ENCODE peak calls at places on chromosomes 13 and 19, in nine cellular contexts. One of them, this sample, is unnamed. For H3K36me3, the result is how much of the 10 kb centered on the place peaks cover.

GRCh38 chr19:54523403-54523802 is 20.8 kb downstream of the LAIR2 start:
- DNase-seq in SK-N-SH: no peak
- DNase-seq in WERI-Rb-1: no peak
- DNase-seq in heart left ventricle: no peak
- DNase-seq in body of pancreas: no peak
- DNase-seq in OCI-LY7: no peak
- DNase-seq in GM06990: peak
- DNase-seq in left ventricle myocardium inferior: no peak
- DNase-seq in brain microvascular endothelial cell: peak
- DNase-seq in this sample: no peak

GRCh38 chr19:39833464-39834286 is at the start of gene DYRK1B:
- DNase-seq in WERI-Rb-1: peak
- DNase-seq in SK-N-SH: peak
- DNase-seq in GM06990: peak
- DNase-seq in left ventricle myocardium inferior: peak
- DNase-seq in OCI-LY7: peak
- DNase-seq in brain microvascular endothelial cell: peak
- DNase-seq in body of pancreas: peak
- DNase-seq in heart left ventricle: peak
- DNase-seq in this sample: peak

GRCh38 chr13:104198811-104199210 is 1132.6 kb upstream of the SLC10A2 start:
- DNase-seq in GM06990: no peak
- DNase-seq in brain microvascular endothelial cell: no peak
- DNase-seq in body of pancreas: no peak
- DNase-seq in OCI-LY7: no peak
- DNase-seq in SK-N-SH: no peak
- DNase-seq in heart left ventricle: no peak
- DNase-seq in WERI-Rb-1: no peak
- DNase-seq in left ventricle myocardium inferior: no peak
- DNase-seq in this sample: no peak

GRCh38 chr13:43242040-43242439 is 218.7 kb downstream of the DNAJC15 start:
- DNase-seq in WERI-Rb-1: no peak
- DNase-seq in brain microvascular endothelial cell: no peak
- DNase-seq in heart left ventricle: no peak
- DNase-seq in SK-N-SH: no peak
- DNase-seq in OCI-LY7: no peak
- DNase-seq in body of pancreas: no peak
- DNase-seq in GM06990: no peak
- DNase-seq in left ventricle myocardium inferior: no peak
- DNase-seq in this sample: no peak

GRCh38 chr19:38851622-38852230 is 1.9 kb upstream of the HNRNPL start:
- DNase-seq in OCI-LY7: peak
- DNase-seq in left ventricle myocardium inferior: peak
- DNase-seq in heart left ventricle: peak
- DNase-seq in body of pancreas: peak
- DNase-seq in brain microvascular endothelial cell: peak
- DNase-seq in SK-N-SH: peak
- DNase-seq in GM06990: peak
- DNase-seq in WERI-Rb-1: peak
- DNase-seq in this sample: peak

GRCh38 chr19:18843960-18844359 is 12.2 kb downstream of the UPF1 start:
- DNase-seq in body of pancreas: no peak
- DNase-seq in heart left ventricle: no peak
- DNase-seq in OCI-LY7: no peak
- DNase-seq in left ventricle myocardium inferior: no peak
- DNase-seq in GM06990: no peak
- DNase-seq in WERI-Rb-1: no peak
- DNase-seq in SK-N-SH: no peak
- DNase-seq in brain microvascular endothelial cell: peak
- DNase-seq in this sample: no peak

GRCh38 chr13:92407858-92408257 is 818.7 kb upstream of the GPC6 start:
- DNase-seq in brain microvascular endothelial cell: no peak
- DNase-seq in WERI-Rb-1: no peak
- DNase-seq in SK-N-SH: no peak
- DNase-seq in OCI-LY7: no peak
- DNase-seq in body of pancreas: no peak
- DNase-seq in heart left ventricle: no peak
- DNase-seq in left ventricle myocardium inferior: no peak
- DNase-seq in GM06990: no peak
- DNase-seq in this sample: no peak

GRCh38 chr13:48489003-48489402 is 43.9 kb downstream of the RCBTB2 start:
- DNase-seq in SK-N-SH: no peak
- DNase-seq in brain microvascular endothelial cell: no peak
- DNase-seq in heart left ventricle: no peak
- DNase-seq in GM06990: no peak
- DNase-seq in OCI-LY7: peak
- DNase-seq in body of pancreas: no peak
- DNase-seq in WERI-Rb-1: no peak
- DNase-seq in left ventricle myocardium inferior: no peak
- DNase-seq in this sample: no peak

GRCh38 chr13:73984949-73985691 is 149.1 kb downstream of the KLF12 start:
- DNase-seq in SK-N-SH: no peak
- DNase-seq in heart left ventricle: no peak
- DNase-seq in GM06990: no peak
- DNase-seq in brain microvascular endothelial cell: no peak
- DNase-seq in body of pancreas: no peak
- DNase-seq in left ventricle myocardium inferior: peak
- DNase-seq in WERI-Rb-1: no peak
- DNase-seq in OCI-LY7: no peak
- DNase-seq in this sample: no peak

GRCh38 chr13:38530492-38530891 is 156.4 kb upstream of the FREM2 start:
- DNase-seq in SK-N-SH: peak
- DNase-seq in left ventricle myocardium inferior: no peak
- DNase-seq in brain microvascular endothelial cell: no peak
- DNase-seq in OCI-LY7: no peak
- DNase-seq in heart left ventricle: no peak
- DNase-seq in body of pancreas: no peak
- DNase-seq in GM06990: no peak
- DNase-seq in WERI-Rb-1: no peak
- DNase-seq in this sample: no peak

GRCh38 chr13:39895254-39895653 is 239.8 kb downstream of the COG6 start:
- DNase-seq in left ventricle myocardium inferior: no peak
- DNase-seq in WERI-Rb-1: peak
- DNase-seq in SK-N-SH: no peak
- DNase-seq in heart left ventricle: no peak
- DNase-seq in body of pancreas: no peak
- DNase-seq in GM06990: no peak
- DNase-seq in brain microvascular endothelial cell: no peak
- DNase-seq in OCI-LY7: no peak
- DNase-seq in this sample: no peak

GRCh38 chr19:2114821-2115220 is 18.1 kb downstream of the IZUMO4 start:
- DNase-seq in left ventricle myocardium inferior: no peak
- DNase-seq in WERI-Rb-1: no peak
- DNase-seq in heart left ventricle: no peak
- DNase-seq in GM06990: no peak
- DNase-seq in body of pancreas: no peak
- DNase-seq in SK-N-SH: no peak
- DNase-seq in OCI-LY7: no peak
- DNase-seq in brain microvascular endothelial cell: no peak
- DNase-seq in this sample: no peak
- TF ChIP-seq CTCF in left ventricle myocardium inferior: no peak
- TF ChIP-seq CTCF in WERI-Rb-1: no peak
- TF ChIP-seq CTCF in heart left ventricle: no peak
- TF ChIP-seq CTCF in GM06990: no peak
- TF ChIP-seq CTCF in body of pancreas: no peak
- TF ChIP-seq CTCF in SK-N-SH: no peak
- TF ChIP-seq CTCF in OCI-LY7: no peak
- TF ChIP-seq CTCF in brain microvascular endothelial cell: no peak
- TF ChIP-seq CTCF in this sample: no peak

GRCh38 chr19:4094291-4094690 is 27.6 kb upstream of the ZBTB7A start:
- DNase-seq in SK-N-SH: no peak
- DNase-seq in brain microvascular endothelial cell: no peak
- DNase-seq in left ventricle myocardium inferior: no peak
- DNase-seq in WERI-Rb-1: no peak
- DNase-seq in OCI-LY7: no peak
- DNase-seq in GM06990: no peak
- DNase-seq in body of pancreas: no peak
- DNase-seq in heart left ventricle: no peak
- DNase-seq in this sample: no peak

GRCh38 chr19:4096049-4096892 is 27.7 kb downstream of the MAP2K2 start:
- DNase-seq in heart left ventricle: no peak
- DNase-seq in left ventricle myocardium inferior: no peak
- DNase-seq in SK-N-SH: no peak
- DNase-seq in body of pancreas: no peak
- DNase-seq in WERI-Rb-1: no peak
- DNase-seq in OCI-LY7: no peak
- DNase-seq in brain microvascular endothelial cell: no peak
- DNase-seq in GM06990: no peak
- DNase-seq in this sample: no peak

GRCh38 chr19:4093643-4094175 is 27.0 kb upstream of the ZBTB7A start:
- DNase-seq in SK-N-SH: no peak
- DNase-seq in left ventricle myocardium inferior: no peak
- DNase-seq in OCI-LY7: no peak
- DNase-seq in WERI-Rb-1: no peak
- DNase-seq in body of pancreas: no peak
- DNase-seq in heart left ventricle: no peak
- DNase-seq in GM06990: no peak
- DNase-seq in brain microvascular endothelial cell: no peak
- DNase-seq in this sample: no peak

GRCh38 chr19:4094761-4095487 is 28.2 kb upstream of the ZBTB7A start:
- DNase-seq in GM06990: no peak
- DNase-seq in left ventricle myocardium inferior: no peak
- DNase-seq in SK-N-SH: no peak
- DNase-seq in WERI-Rb-1: no peak
- DNase-seq in body of pancreas: no peak
- DNase-seq in OCI-LY7: no peak
- DNase-seq in heart left ventricle: no peak
- DNase-seq in brain microvascular endothelial cell: no peak
- DNase-seq in this sample: no peak

DNA sequence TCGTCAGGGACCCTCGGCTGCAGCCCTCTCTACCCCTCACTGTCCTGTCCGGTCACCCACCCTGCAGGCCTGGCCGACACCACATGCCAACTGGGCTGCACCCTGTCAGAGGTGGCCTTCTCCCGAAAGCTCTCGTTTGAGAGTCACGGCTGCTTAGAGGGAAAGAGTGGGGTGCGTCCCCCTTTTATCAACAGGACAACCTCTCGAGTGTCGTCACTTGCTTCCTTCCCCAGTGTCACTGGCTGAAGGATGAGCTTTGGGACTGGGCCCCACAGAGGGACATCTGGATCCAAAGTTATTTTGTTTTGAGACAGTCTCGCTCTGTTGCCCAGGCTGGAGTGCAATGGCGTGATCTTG is 28.5 kb downstream of the MAP2K2 start:
- DNase-seq in OCI-LY7: no peak
- DNase-seq in SK-N-SH: no peak
- DNase-seq in brain microvascular endothelial cell: no peak
- DNase-seq in GM06990: no peak
- DNase-seq in WERI-Rb-1: no peak
- DNase-seq in body of pancreas: no peak
- DNase-seq in left ventricle myocardium inferior: no peak
- DNase-seq in heart left ventricle: no peak
- DNase-seq in this sample: no peak
- H3K36me3 ChIP-seq in OCI-LY7: half or more
- H3K36me3 ChIP-seq in SK-N-SH: under half
- H3K36me3 ChIP-seq in brain microvascular endothelial cell: half or more
- H3K36me3 ChIP-seq in GM06990: under half
- H3K36me3 ChIP-seq in WERI-Rb-1: half or more
- H3K36me3 ChIP-seq in body of pancreas: under half
- H3K36me3 ChIP-seq in left ventricle myocardium inferior: half or more
- H3K36me3 ChIP-seq in heart left ventricle: half or more
- H3K36me3 ChIP-seq in this sample: half or more

GRCh38 chr13:106117640-106118039 is 417.8 kb downstream of the EFNB2 start:
- DNase-seq in body of pancreas: no peak
- DNase-seq in left ventricle myocardium inferior: no peak
- DNase-seq in WERI-Rb-1: no peak
- DNase-seq in heart left ventricle: no peak
- DNase-seq in brain microvascular endothelial cell: no peak
- DNase-seq in GM06990: no peak
- DNase-seq in SK-N-SH: no peak
- DNase-seq in OCI-LY7: no peak
- DNase-seq in this sample: no peak

GRCh38 chr13:106118050-106118449 is 417.4 kb downstream of the EFNB2 start:
- DNase-seq in GM06990: no peak
- DNase-seq in body of pancreas: no peak
- DNase-seq in brain microvascular endothelial cell: no peak
- DNase-seq in WERI-Rb-1: no peak
- DNase-seq in SK-N-SH: no peak
- DNase-seq in heart left ventricle: no peak
- DNase-seq in OCI-LY7: no peak
- DNase-seq in left ventricle myocardium inferior: no peak
- DNase-seq in this sample: no peak

GRCh38 chr13:106118996-106119395 is 416.5 kb downstream of the EFNB2 start:
- DNase-seq in brain microvascular endothelial cell: no peak
- DNase-seq in SK-N-SH: no peak
- DNase-seq in WERI-Rb-1: no peak
- DNase-seq in GM06990: no peak
- DNase-seq in heart left ventricle: no peak
- DNase-seq in OCI-LY7: no peak
- DNase-seq in body of pancreas: no peak
- DNase-seq in left ventricle myocardium inferior: no peak
- DNase-seq in this sample: no peak

GRCh38 chr13:106121173-106121754 is 414.2 kb downstream of the EFNB2 start:
- DNase-seq in GM06990: no peak
- DNase-seq in brain microvascular endothelial cell: no peak
- DNase-seq in SK-N-SH: no peak
- DNase-seq in WERI-Rb-1: no peak
- DNase-seq in body of pancreas: no peak
- DNase-seq in heart left ventricle: no peak
- DNase-seq in left ventricle myocardium inferior: no peak
- DNase-seq in OCI-LY7: no peak
- DNase-seq in this sample: no peak

GRCh38 chr13:106122234-106122633 is 413.2 kb downstream of the EFNB2 start:
- DNase-seq in WERI-Rb-1: no peak
- DNase-seq in GM06990: no peak
- DNase-seq in left ventricle myocardium inferior: no peak
- DNase-seq in SK-N-SH: no peak
- DNase-seq in heart left ventricle: no peak
- DNase-seq in body of pancreas: no peak
- DNase-seq in OCI-LY7: no peak
- DNase-seq in brain microvascular endothelial cell: no peak
- DNase-seq in this sample: no peak
- TF ChIP-seq CTCF in WERI-Rb-1: no peak
- TF ChIP-seq CTCF in GM06990: no peak
- TF ChIP-seq CTCF in left ventricle myocardium inferior: no peak
- TF ChIP-seq CTCF in SK-N-SH: no peak
- TF ChIP-seq CTCF in heart left ventricle: no peak
- TF ChIP-seq CTCF in body of pancreas: no peak
- TF ChIP-seq CTCF in OCI-LY7: no peak
- TF ChIP-seq CTCF in brain microvascular endothelial cell: no peak
- TF ChIP-seq CTCF in this sample: no peak

GRCh38 chr19:52331757-52332156 is 4.3 kb upstream of the ZNF610 start:
- DNase-seq in GM06990: no peak
- DNase-seq in OCI-LY7: no peak
- DNase-seq in body of pancreas: no peak
- DNase-seq in WERI-Rb-1: no peak
- DNase-seq in left ventricle myocardium inferior: no peak
- DNase-seq in SK-N-SH: no peak
- DNase-seq in heart left ventricle: no peak
- DNase-seq in brain microvascular endothelial cell: no peak
- DNase-seq in this sample: no peak

GRCh38 chr19:52336117-52336811 is at the start of gene ZNF610:
- DNase-seq in OCI-LY7: peak
- DNase-seq in GM06990: peak
- DNase-seq in SK-N-SH: peak
- DNase-seq in WERI-Rb-1: peak
- DNase-seq in body of pancreas: peak
- DNase-seq in heart left ventricle: peak
- DNase-seq in left ventricle myocardium inferior: peak
- DNase-seq in brain microvascular endothelial cell: peak
- DNase-seq in this sample: peak

GRCh38 chr19:52335768-52336116 is 301 bp upstream of the ZNF610 start:
- DNase-seq in body of pancreas: no peak
- DNase-seq in OCI-LY7: no peak
- DNase-seq in heart left ventricle: no peak
- DNase-seq in left ventricle myocardium inferior: no peak
- DNase-seq in SK-N-SH: no peak
- DNase-seq in brain microvascular endothelial cell: no peak
- DNase-seq in GM06990: no peak
- DNase-seq in WERI-Rb-1: no peak
- DNase-seq in this sample: no peak

GRCh38 chr19:52336976-52337375 is 933 bp downstream of the ZNF610 start:
- DNase-seq in body of pancreas: no peak
- DNase-seq in SK-N-SH: peak
- DNase-seq in WERI-Rb-1: peak
- DNase-seq in brain microvascular endothelial cell: no peak
- DNase-seq in OCI-LY7: no peak
- DNase-seq in GM06990: no peak
- DNase-seq in left ventricle myocardium inferior: no peak
- DNase-seq in heart left ventricle: no peak
- DNase-seq in this sample: no peak
- H3K36me3 ChIP-seq in body of pancreas: under half
- H3K36me3 ChIP-seq in SK-N-SH: under half
- H3K36me3 ChIP-seq in WERI-Rb-1: under half
- H3K36me3 ChIP-seq in brain microvascular endothelial cell: under half
- H3K36me3 ChIP-seq in OCI-LY7: under half
- H3K36me3 ChIP-seq in GM06990: under half
- H3K36me3 ChIP-seq in left ventricle myocardium inferior: under half
- H3K36me3 ChIP-seq in heart left ventricle: under half
- H3K36me3 ChIP-seq in this sample: under half